ENCODE peak calls at places on chromosomes 13 and 19, in seven cellular contexts. U, C, Y, O, I, P and N are unnamed samples.

GRCh38 chr19:56111601-56112312 is 9.3 kb downstream of the ZNF787 start:
- DNase-seq in P (no peak), C (no peak), O (no peak), Y (no peak), U (peak; percentile 11), I (no peak), N (peak; percentile 61)

GRCh38 chr19:6228523-6229215 is 51.1 kb downstream of the MLLT1 start:
- DNase-seq in C (no peak), P (no peak), O (no peak), U (no peak), I (no peak), Y (no peak), N (no peak)

GRCh38 chr13:73708393-73708985 is 425.7 kb downstream of the KLF12 start:
- DNase-seq in I (peak; percentile 70), U (no peak), C (peak; percentile 68), Y (peak; percentile 34), P (peak; percentile 73), O (peak; percentile 68), N (peak; percentile 97)

GRCh38 chr19:17505218-17505617 is 6.2 kb upstream of the PGLS start:
- DNase-seq in O (no peak), C (no peak), I (no peak), P (no peak), Y (no peak), U (no peak), N (no peak)

GRCh38 chr13:64347662-64348061 is 2882.5 kb downstream of the PCDH9 start:
- DNase-seq in P (peak; percentile 15), U (no peak), Y (no peak), O (no peak), C (no peak), I (no peak), N (no peak)

GRCh38 chr19:16461630-16462051 is 10.1 kb downstream of the EPS15L1 start:
- DNase-seq in I (no peak), Y (no peak), U (no peak), P (no peak), O (no peak), C (no peak), N (no peak)

GRCh38 chr19:17687141-17687856 is 855 bp downstream of the UNC13A start:
- DNase-seq in C (no peak), O (no peak), U (no peak), Y (no peak), P (no peak), I (no peak), N (no peak)

GRCh38 chr13:78829821-78830220 is 170.9 kb upstream of the OBI1 start:
- DNase-seq in U (no peak), O (no peak), Y (no peak), I (no peak), P (no peak), C (no peak), N (no peak)

GRCh38 chr13:39596685-39597084 is 6.3 kb downstream of the LHFPL6 start:
- DNase-seq in C (no peak), U (no peak), I (peak; percentile 9), P (no peak), Y (no peak), O (no peak), N (no peak)

GRCh38 chr19:14554382-14554812 is 17.5 kb downstream of the NDUFB7 start:
- DNase-seq in Y (no peak), P (no peak), U (no peak), I (no peak), C (no peak), O (no peak), N (peak; percentile 23)

GRCh38 chr13:79867248-79867647 is 386.3 kb downstream of the NDFIP2 start:
- DNase-seq in I (no peak), P (peak; percentile 45), U (no peak), C (no peak), O (no peak), Y (no peak), N (peak; percentile 19)

GRCh38 chr19:1373042-1373533 is 10.6 kb upstream of the NDUFS7 start:
- DNase-seq in O (no peak), Y (no peak), C (no peak), I (no peak), P (no peak), U (no peak), N (no peak)

GRCh38 chr19:3153286-3154230 is 17.7 kb downstream of the GNA15 start:
- DNase-seq in U (no peak), O (no peak), I (no peak), C (no peak), P (no peak), Y (no peak), N (no peak)

GRCh38 chr13:77979721-77980377 is 61.2 kb upstream of the EDNRB start:
- DNase-seq in Y (no peak), C (no peak), O (no peak), P (no peak), U (no peak), I (no peak), N (no peak)

GRCh38 chr19:48539503-48540096 is 12.4 kb upstream of the SULT2B1 start:
- DNase-seq in Y (no peak), U (no peak), I (peak; percentile 92), C (peak; percentile 61), O (no peak), P (peak; percentile 72), N (peak; percentile 86)

GRCh38 chr19:39524495-39524894 is 8.2 kb downstream of the EID2B start:
- DNase-seq in P (no peak), C (no peak), U (no peak), I (no peak), Y (no peak), O (no peak), N (no peak)

GRCh38 chr19:12759686-12760085 is 8.1 kb downstream of the BEST2 start:
- DNase-seq in P (no peak), C (no peak), O (no peak), U (no peak), I (no peak), Y (no peak), N (no peak)

GRCh38 chr19:34900245-34900644 is 26.5 kb upstream of the ZNF30 start:
- DNase-seq in O (no peak), P (no peak), C (no peak), U (no peak), Y (no peak), I (no peak), N (no peak)

GRCh38 chr19:57560049-57560491 is 407 bp upstream of the ZNF550 start:
- DNase-seq in U (no peak), P (peak; percentile 79), I (no peak), C (no peak), Y (no peak), O (peak; percentile 17), N (no peak)

GRCh38 chr13:52994865-52995264 is 33.7 kb upstream of the OLFM4 start:
- DNase-seq in I (no peak), U (no peak), O (no peak), P (no peak), Y (no peak), C (no peak), N (no peak)

GRCh38 chr13:72104656-72105180 is 237.7 kb upstream of the DACH1 start:
- DNase-seq in C (no peak), O (no peak), Y (no peak), U (no peak), P (peak; percentile 70), I (no peak), N (no peak)

GRCh38 chr13:114099191-114099590 is 33.2 kb downstream of the RASA3 start:
- DNase-seq in U (no peak), O (peak; percentile 76), Y (no peak), P (peak; percentile 94), C (peak; percentile 82), I (no peak), N (peak; percentile 60)

GRCh38 chr13:110555601-110556223 is 5.8 kb downstream of the RAB20 start:
- DNase-seq in I (no peak), C (no peak), U (no peak), Y (no peak), O (no peak), P (no peak), N (peak; percentile 90)

GRCh38 chr19:2485428-2485827 is 9.5 kb downstream of the GADD45B start:
- DNase-seq in P (no peak), I (no peak), Y (no peak), C (no peak), O (no peak), U (no peak), N (no peak)

GRCh38 chr13:98581971-98582702 is 5.2 kb upstream of the STK24 start:
- DNase-seq in Y (no peak), U (no peak), I (no peak), C (peak; percentile 84), O (no peak), P (peak; percentile 82), N (peak; percentile 7)

GRCh38 chr19:40599331-40600085 is 1.7 kb upstream of the LTBP4 start:
- DNase-seq in U (no peak), Y (no peak), I (no peak), C (no peak), P (no peak), O (no peak), N (no peak)

GRCh38 chr13:109782823-109783411 is 3.5 kb downstream of the IRS2 start:
- DNase-seq in P (no peak), O (no peak), U (no peak), I (no peak), Y (no peak), C (no peak), N (no peak)

GRCh38 chr13:79870123-79870522 is 389.2 kb downstream of the NDFIP2 start:
- DNase-seq in Y (no peak), C (no peak), P (no peak), I (no peak), U (no peak), O (no peak), N (peak; percentile 41)

GRCh38 chr13:114001331-114002008 is 27.6 kb upstream of the C13orf46 start:
- DNase-seq in U (no peak), C (no peak), I (no peak), O (no peak), P (no peak), Y (no peak), N (no peak)

GRCh38 chr19:53132231-53132991 is at the start of gene ZNF415:
- DNase-seq in I (peak; percentile 2), O (no peak), P (peak; percentile 62), U (no peak), C (peak; percentile 92), Y (peak; percentile 7), N (no peak)

GRCh38 chr13:77907653-77908341 is 10.8 kb downstream of the EDNRB start:
- DNase-seq in U (no peak), P (no peak), I (no peak), Y (no peak), O (no peak), C (no peak), N (no peak)